ENCODE peak calls at places on chromosomes 7 and 10, in five cellular contexts. T is A549, U is HepG2, H is tibial nerve, S is transverse colon. J is an unnamed sample.

GRCh38 chr7:21923663-21924062 is 22.0 kb downstream of the CDCA7L start:
- DNase-seq in T (no peak), U (no peak), H (no peak), S (no peak), J (no peak)

GRCh38 chr10:65040796-65041195 is 1519.6 kb downstream of the REEP3 start:
- DNase-seq in T (no peak), U (no peak), H (no peak), S (no peak), J (no peak)

GRCh38 chr10:73810735-73811465 is 498 bp downstream of the NDST2 start:
- DNase-seq in T (peak; percentile 58), U (no peak), H (no peak), S (peak; percentile 48), J (no peak)

GRCh38 chr10:124992462-124993344 is 50.8 kb downstream of the ZRANB1 start:
- DNase-seq in T (no peak), U (peak; percentile 47), H (peak; percentile 94), S (peak; percentile 54), J (peak; percentile 93)

GRCh38 chr7:151940048-151940845 is 16.0 kb upstream of the GALNTL5 start:
- DNase-seq in T (no peak), U (no peak), H (no peak), S (no peak), J (no peak)

GRCh38 chr7:64183126-64183742 is 23.8 kb upstream of the ZNF735 start:
- DNase-seq in T (no peak), U (no peak), H (no peak), S (no peak), J (peak; percentile 27)

GRCh38 chr10:74047871-74048270 is 50.0 kb downstream of the VCL start:
- DNase-seq in T (no peak), U (no peak), H (no peak), S (no peak), J (no peak)

GRCh38 chr10:5456563-5456962 is 42.8 kb downstream of the CALML5 start:
- DNase-seq in T (no peak), U (no peak), H (no peak), S (no peak), J (no peak)

GRCh38 chr7:74430961-74431466 is 22.7 kb upstream of the GTF2IRD1 start:
- DNase-seq in T (no peak), U (no peak), H (no peak), S (no peak), J (no peak)

GRCh38 chr10:26044123-26044749 is 110.2 kb downstream of the MYO3A start:
- DNase-seq in T (no peak), U (no peak), H (peak; percentile 7), S (peak; percentile 18), J (no peak)

GRCh38 chr7:68587599-68587998 is 1010.7 kb upstream of the AUTS2 start:
- DNase-seq in T (no peak), U (no peak), H (no peak), S (no peak), J (no peak)
- TF ChIP-seq CTCF in T (no peak), U (no peak), H (no peak), S (no peak), J (no peak)

GRCh38 chr10:44671321-44671720 is 239.8 kb upstream of the TMEM72 start:
- DNase-seq in T (no peak), U (no peak), H (no peak), S (no peak), J (no peak)

GRCh38 chr10:44673245-44673999 is 237.7 kb upstream of the TMEM72 start:
- DNase-seq in T (no peak), U (peak; percentile 6), H (no peak), S (peak; percentile 67), J (no peak)

GRCh38 chr10:44668336-44668735 is 242.8 kb upstream of the TMEM72 start:
- DNase-seq in T (no peak), U (no peak), H (no peak), S (no peak), J (no peak)
- H3K9me3 ChIP-seq in T (peaks cover 4% of the 10 kb centered on the region), U (no peaks in the 10 kb centered on the region), H (no peaks in the 10 kb centered on the region), S (no peaks in the 10 kb centered on the region), J (no peaks in the 10 kb centered on the region)

DNA sequence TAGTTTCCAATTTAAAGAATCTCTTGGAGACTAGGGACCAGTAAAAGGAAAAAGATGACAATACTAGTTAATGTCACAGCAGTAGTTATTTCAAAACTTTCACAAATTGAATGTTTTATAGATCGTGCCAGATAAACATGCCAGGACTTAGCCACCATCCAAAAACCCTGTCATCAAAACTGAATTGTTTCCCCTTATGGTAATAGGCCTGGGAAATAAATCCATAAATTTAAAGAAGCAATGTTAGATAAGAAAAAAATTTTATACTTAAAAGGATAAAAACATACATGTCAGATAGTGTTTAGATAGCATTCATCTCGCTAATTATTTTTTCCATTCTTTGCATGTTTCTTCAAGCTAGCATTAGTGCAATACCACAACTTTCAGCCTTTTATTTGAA is 71.2 kb downstream of the SUGCT start:
- DNase-seq in T (no peak), U (no peak), H (no peak), S (no peak), J (no peak)
- TF ChIP-seq EP300 in T (no peak), U (no peak), H (no peak), S (no peak), J (no peak)

GRCh38 chr10:17872191-17873091 is 63.3 kb downstream of the MRC1 start:
- DNase-seq in T (no peak), U (peak; percentile 1), H (no peak), S (peak; percentile 16), J (no peak)
- TF ChIP-seq CTCF in T (peak; percentile 78), U (peak; percentile 55), H (no peak), S (peak; percentile 22), J (no peak)

J was measured in ovary.